ENCODE peak calls at places on chromosomes 5 and 9, in four cellular contexts. U is K562, T is HepG2, F is GM12878. J is an unnamed sample.

GRCh38 chr9:116100711-116101111 is 52.9 kb upstream of the PAPPA start:
- DNase-seq in U (no peak), T (no peak), F (no peak), J (no peak)

GRCh38 chr5:113359419-113359818 is 75.4 kb downstream of the TSSK1B start:
- DNase-seq in U (no peak), T (no peak), F (no peak), J (no peak)

GRCh38 chr5:31413030-31413812 is 118.7 kb downstream of the DROSHA start:
- DNase-seq in U (no peak), T (no peak), F (no peak), J (no peak)

GRCh38 chr9:127361561-127361960 is 35.4 kb upstream of the SLC2A8 start:
- DNase-seq in U (no peak), T (no peak), F (peak), J (no peak)

GRCh38 chr5:93503598-93504067 is 77.4 kb downstream of the NR2F1-AS1 start:
- DNase-seq in U (no peak), T (peak), F (no peak), J (no peak)

GRCh38 chr9:5593904-5594303 is 35.0 kb upstream of the RIC1 start:
- DNase-seq in U (no peak), T (no peak), F (peak), J (no peak)

GRCh38 chr5:122759740-122760139 is 15.1 kb upstream of the SNX2 start:
- DNase-seq in U (no peak), T (no peak), F (no peak), J (no peak)

GRCh38 chr5:83993803-83994202 is 273.1 kb upstream of the HAPLN1 start:
- DNase-seq in U (no peak), T (no peak), F (no peak), J (no peak)

GRCh38 chr5:177491429-177491945 is 5.9 kb downstream of the PDLIM7 start:
- DNase-seq in U (peak), T (peak), F (no peak), J (peak)

GRCh38 chr9:33161589-33162132 is 5.5 kb downstream of the B4GALT1 start:
- DNase-seq in U (no peak), T (no peak), F (no peak), J (no peak)

GRCh38 chr5:107913511-107913910 is 242.8 kb upstream of the EFNA5 start:
- DNase-seq in U (no peak), T (no peak), F (no peak), J (no peak)

GRCh38 chr5:73299017-73299630 is 126.1 kb downstream of the TMEM174 start:
- DNase-seq in U (no peak), T (no peak), F (no peak), J (peak)

GRCh38 chr5:107594253-107595045 is 76.3 kb downstream of the EFNA5 start:
- DNase-seq in U (no peak), T (no peak), F (no peak), J (no peak)

GRCh38 chr5:17412760-17413671 is 85.0 kb upstream of the TAF11L2 start:
- DNase-seq in U (no peak), T (no peak), F (no peak), J (no peak)

GRCh38 chr5:113061851-113062631 is 85.4 kb downstream of the DCP2 start:
- DNase-seq in U (no peak), T (no peak), F (no peak), J (no peak)

GRCh38 chr5:92944903-92945629 is 636.0 kb downstream of the NR2F1-AS1 start:
- DNase-seq in U (no peak), T (peak), F (no peak), J (no peak)

GRCh38 chr9:5778799-5779198 is 54.1 kb downstream of the ERMP1 start:
- DNase-seq in U (no peak), T (no peak), F (no peak), J (no peak)

GRCh38 chr5:157657516-157657915 is 5.3 kb upstream of the SOX30 start:
- DNase-seq in U (no peak), T (no peak), F (no peak), J (no peak)

GRCh38 chr5:116605310-116606070 is 30.9 kb upstream of the SEMA6A start:
- DNase-seq in U (no peak), T (no peak), F (no peak), J (no peak)

GRCh38 chr5:132839426-132840301 is 9.2 kb upstream of the SHROOM1 start:
- DNase-seq in U (no peak), T (peak), F (no peak), J (no peak)

GRCh38 chr5:74916831-74917710 is 50.9 kb upstream of the FAM169A start:
- DNase-seq in U (no peak), T (peak), F (no peak), J (no peak)

GRCh38 chr5:123209163-123210013 is 120.3 kb downstream of the PRDM6 start:
- DNase-seq in U (peak), T (peak), F (no peak), J (no peak)

GRCh38 chr9:27365977-27366376 is 69.0 kb upstream of the EQTN start:
- DNase-seq in U (no peak), T (no peak), F (peak), J (no peak)

GRCh38 chr9:4849364-4849763 is 56.6 kb downstream of the RCL1 start:
- DNase-seq in U (no peak), T (peak), F (no peak), J (no peak)

GRCh38 chr5:109290231-109290630 is 119.5 kb downstream of the PJA2 start:
- DNase-seq in U (no peak), T (no peak), F (no peak), J (no peak)

GRCh38 chr9:93947409-93948070 is 7.6 kb downstream of the BARX1 start:
- DNase-seq in U (no peak), T (no peak), F (no peak), J (no peak)

GRCh38 chr5:140366770-140367630 is 7.0 kb downstream of the SLC4A9 start:
- DNase-seq in U (no peak), T (no peak), F (no peak), J (no peak)

GRCh38 chr5:147388171-147388977 is 121.5 kb downstream of the DPYSL3 start:
- DNase-seq in U (no peak), T (no peak), F (no peak), J (no peak)

GRCh38 chr9:4339357-4339756 is 39.5 kb upstream of the GLIS3 start:
- DNase-seq in U (peak), T (peak), F (peak), J (peak)

GRCh38 chr5:143402464-143403356 is 776 bp downstream of the NR3C1 start:
- DNase-seq in U (peak), T (peak), F (no peak), J (peak)

GRCh38 chr5:101160002-101160401 is 256.9 kb upstream of the ST8SIA4 start:
- DNase-seq in U (no peak), T (no peak), F (no peak), J (no peak)

GRCh38 chr9:87533291-87533690 is 35.6 kb downstream of the DAPK1 start:
- DNase-seq in U (no peak), T (no peak), F (no peak), J (no peak)

GRCh38 chr9:110257097-110257955 is 1.0 kb upstream of the TXN start:
- DNase-seq in U (no peak), T (peak), F (no peak), J (no peak)

GRCh38 chr9:90007516-90008430 is 403.0 kb downstream of the GADD45G start:
- DNase-seq in U (no peak), T (no peak), F (no peak), J (no peak)

DNA sequence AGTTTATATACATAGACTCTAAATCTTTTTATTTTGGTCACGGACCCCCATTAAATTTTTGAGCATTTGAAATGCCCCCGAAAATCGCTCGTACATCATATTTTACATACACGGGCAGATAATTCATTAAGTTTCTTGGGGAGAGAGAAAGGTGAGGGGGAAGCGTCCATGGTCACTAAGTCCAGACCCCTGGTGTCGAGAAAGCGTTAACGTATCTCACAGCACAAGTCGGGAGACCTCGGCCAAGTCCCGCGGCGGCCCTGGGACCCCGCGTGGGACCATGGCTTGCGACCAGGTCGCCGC is 794 bp downstream of the PTBP3 start:
- DNase-seq in U (no peak), T (no peak), F (no peak), J (no peak)
- TF ChIP-seq CTCF in U (peak), T (no peak), F (no peak), J (no peak)

DNA sequence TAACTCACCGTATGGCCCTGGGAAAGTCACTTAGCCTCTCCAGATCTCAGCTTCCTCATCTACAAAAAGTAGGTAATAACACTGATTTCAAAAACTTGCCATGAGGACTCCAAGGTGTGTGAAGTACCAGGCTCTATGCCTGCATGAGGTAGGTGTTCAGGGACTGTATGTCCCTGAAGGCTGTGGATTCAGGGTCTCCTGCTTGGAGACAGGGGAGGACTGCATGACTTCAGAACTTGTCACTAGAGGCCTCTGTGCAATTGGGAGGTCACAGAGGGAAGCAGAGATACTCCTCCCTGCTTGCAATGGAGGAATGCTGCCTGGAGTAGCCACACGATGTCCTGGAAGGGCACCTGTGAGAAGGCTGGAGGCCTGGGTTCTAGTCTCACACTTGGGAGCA is 2.2 kb downstream of the PDGFRB start:
- DNase-seq in U (no peak), T (no peak), F (no peak), J (no peak)
- TF ChIP-seq ETV6 in U (no peak), T (no peak), F (no peak), J (no peak)

GRCh38 chr5:36692791-36693763 is 86.7 kb downstream of the SLC1A3 start:
- DNase-seq in U (peak), T (peak), F (no peak), J (peak)
- TF ChIP-seq CTCF in U (peak), T (peak), F (peak), J (peak)

DNA sequence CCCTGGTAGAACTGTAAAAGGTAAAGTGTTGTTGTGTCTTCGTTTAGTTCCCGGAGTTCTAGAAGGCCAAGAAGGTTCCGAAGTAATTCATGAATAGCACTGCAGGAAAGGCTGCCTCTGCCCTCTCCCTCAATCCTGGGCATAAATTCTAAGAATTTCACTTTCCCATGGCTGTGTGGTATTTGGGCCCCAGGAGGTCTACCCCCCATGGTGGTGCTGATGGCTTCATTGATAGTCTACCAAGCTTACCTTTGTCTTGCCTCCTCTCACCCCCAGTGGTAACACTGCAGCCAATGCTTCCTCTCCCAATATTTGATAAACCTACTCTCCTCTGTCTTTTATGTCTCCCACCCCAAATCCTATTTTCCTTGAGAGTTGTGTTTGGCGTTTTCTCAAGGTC is 39.5 kb downstream of the ADAMTS16 start:
- DNase-seq in U (no peak), T (no peak), F (no peak), J (peak)
- TF ChIP-seq ETV6 in U (no peak), T (no peak), F (no peak), J (peak)

DNA sequence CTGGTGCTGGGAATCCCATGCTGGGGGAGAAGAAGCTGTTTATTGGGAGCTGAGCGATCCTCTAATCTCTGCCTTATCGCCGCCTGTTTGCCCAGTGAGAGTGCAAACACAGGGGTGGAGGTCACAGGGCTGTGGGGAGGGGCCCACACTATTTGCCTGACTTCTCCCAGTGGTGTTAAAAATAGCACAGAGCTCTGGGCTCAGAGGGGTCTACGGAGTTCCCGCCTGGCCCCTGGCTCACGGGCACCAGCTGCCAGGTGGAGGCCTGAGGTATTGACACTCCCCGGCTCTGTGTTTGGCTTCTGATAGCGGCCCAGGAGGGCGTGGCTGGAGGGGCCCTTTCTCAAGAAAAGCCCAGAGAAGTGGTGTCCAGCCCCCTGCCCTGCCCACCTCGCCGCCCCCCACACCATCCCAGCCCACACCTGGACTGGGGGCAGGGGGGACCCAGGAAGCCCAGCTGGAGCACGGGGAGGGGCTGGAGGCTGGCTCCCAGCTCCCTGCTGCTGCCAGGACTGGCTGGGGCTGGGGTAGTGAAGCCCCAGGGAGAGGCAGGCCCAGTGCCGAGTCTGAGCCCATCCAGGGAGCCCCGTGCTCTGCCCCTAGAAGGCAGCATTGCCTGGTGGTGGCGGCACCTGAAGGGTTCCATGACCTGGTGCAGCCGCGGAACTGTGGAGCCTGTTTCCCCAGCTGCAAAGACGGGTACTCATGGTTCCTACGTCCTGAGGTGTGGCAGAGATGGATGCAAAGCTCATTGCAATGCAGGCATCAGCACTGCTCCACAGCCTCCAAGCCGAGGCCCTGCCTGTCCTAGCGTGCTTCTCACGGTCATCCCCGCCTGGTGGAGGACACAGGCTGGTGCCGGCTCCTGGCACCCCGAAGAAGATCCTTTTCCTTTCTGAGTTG is 35.7 kb upstream of the EGFL7 start:
- DNase-seq in U (peak), T (peak), F (no peak), J (no peak)
- TF ChIP-seq CTCF in U (no peak), T (peak), F (no peak), J (no peak)

GRCh38 chr9:135456436-135457104 is 23.0 kb upstream of the PPP1R26 start:
- DNase-seq in U (no peak), T (no peak), F (no peak), J (no peak)

GRCh38 chr9:135464181-135464580 is 15.4 kb upstream of the PPP1R26 start:
- DNase-seq in U (no peak), T (no peak), F (no peak), J (no peak)

GRCh38 chr9:135463140-135463539 is 16.4 kb upstream of the PPP1R26 start:
- DNase-seq in U (peak), T (no peak), F (no peak), J (no peak)

GRCh38 chr9:135461936-135462335 is 17.6 kb upstream of the PPP1R26 start:
- DNase-seq in U (no peak), T (no peak), F (no peak), J (no peak)
- TF ChIP-seq ETV6 in U (no peak), T (no peak), F (no peak), J (no peak)

DNA sequence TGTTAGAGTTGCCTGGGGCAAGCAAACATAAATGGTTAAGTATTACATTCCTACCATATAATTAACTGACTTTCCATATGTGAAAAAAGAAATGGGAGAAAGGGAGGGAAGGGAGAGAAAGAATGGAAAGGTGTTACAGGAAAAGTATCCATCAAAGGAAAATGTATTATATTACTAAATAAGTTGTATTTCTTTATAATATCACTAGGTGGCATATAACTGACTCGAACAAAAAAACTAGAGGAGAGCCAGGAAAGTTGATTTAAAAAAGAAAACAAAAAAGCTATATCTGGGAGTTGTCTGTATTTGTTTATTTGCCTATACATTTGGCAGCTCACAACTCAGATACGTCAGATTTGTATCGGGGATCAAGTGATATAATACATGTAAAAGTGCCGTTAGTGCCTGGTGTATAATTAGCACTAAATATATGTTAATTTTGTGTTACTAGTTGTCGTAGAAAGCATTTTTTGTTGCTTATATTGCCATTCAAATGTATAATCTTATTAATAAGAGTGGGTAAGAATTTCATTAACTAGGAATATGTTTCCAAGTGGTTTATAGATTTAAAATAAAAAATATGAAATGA is 59.6 kb upstream of the ADAMTS19 start:
- DNase-seq in U (no peak), T (no peak), F (no peak), J (no peak)
- TF ChIP-seq CTCF in U (no peak), T (no peak), F (no peak), J (no peak)

GRCh38 chr9:38419216-38419615 is 5.0 kb downstream of the IGFBPL1 start:
- DNase-seq in U (no peak), T (no peak), F (no peak), J (no peak)

GRCh38 chr9:38423273-38423938 is 848 bp downstream of the IGFBPL1 start:
- DNase-seq in U (no peak), T (no peak), F (no peak), J (no peak)

GRCh38 chr9:38422555-38423245 is 1.6 kb downstream of the IGFBPL1 start:
- DNase-seq in U (no peak), T (no peak), F (no peak), J (no peak)

GRCh38 chr9:38423939-38424843 is at the start of gene IGFBPL1:
- DNase-seq in U (no peak), T (no peak), F (no peak), J (peak)

GRCh38 chr9:38421498-38422211 is 2.6 kb downstream of the IGFBPL1 start:
- DNase-seq in U (no peak), T (no peak), F (no peak), J (peak)
- TF ChIP-seq ETV6 in U (no peak), T (no peak), F (no peak), J (no peak)

GRCh38 chr5:172334196-172334595 is 50.6 kb upstream of the UBTD2 start:
- DNase-seq in U (no peak), T (no peak), F (no peak), J (peak)
- TF ChIP-seq CTCF in U (peak), T (peak), F (peak), J (no peak)

GRCh38 chr5:10564838-10565784 is 1.2 kb downstream of the ANKRD33B start:
- DNase-seq in U (no peak), T (no peak), F (no peak), J (peak)

GRCh38 chr5:10562202-10563131 is 1.4 kb upstream of the ANKRD33B start:
- DNase-seq in U (no peak), T (no peak), F (peak), J (peak)

GRCh38 chr5:10563940-10564837 is at the start of gene ANKRD33B:
- DNase-seq in U (peak), T (peak), F (no peak), J (peak)

GRCh38 chr5:10565785-10566506 is 2.1 kb downstream of the ANKRD33B start:
- DNase-seq in U (no peak), T (no peak), F (no peak), J (no peak)

DNA sequence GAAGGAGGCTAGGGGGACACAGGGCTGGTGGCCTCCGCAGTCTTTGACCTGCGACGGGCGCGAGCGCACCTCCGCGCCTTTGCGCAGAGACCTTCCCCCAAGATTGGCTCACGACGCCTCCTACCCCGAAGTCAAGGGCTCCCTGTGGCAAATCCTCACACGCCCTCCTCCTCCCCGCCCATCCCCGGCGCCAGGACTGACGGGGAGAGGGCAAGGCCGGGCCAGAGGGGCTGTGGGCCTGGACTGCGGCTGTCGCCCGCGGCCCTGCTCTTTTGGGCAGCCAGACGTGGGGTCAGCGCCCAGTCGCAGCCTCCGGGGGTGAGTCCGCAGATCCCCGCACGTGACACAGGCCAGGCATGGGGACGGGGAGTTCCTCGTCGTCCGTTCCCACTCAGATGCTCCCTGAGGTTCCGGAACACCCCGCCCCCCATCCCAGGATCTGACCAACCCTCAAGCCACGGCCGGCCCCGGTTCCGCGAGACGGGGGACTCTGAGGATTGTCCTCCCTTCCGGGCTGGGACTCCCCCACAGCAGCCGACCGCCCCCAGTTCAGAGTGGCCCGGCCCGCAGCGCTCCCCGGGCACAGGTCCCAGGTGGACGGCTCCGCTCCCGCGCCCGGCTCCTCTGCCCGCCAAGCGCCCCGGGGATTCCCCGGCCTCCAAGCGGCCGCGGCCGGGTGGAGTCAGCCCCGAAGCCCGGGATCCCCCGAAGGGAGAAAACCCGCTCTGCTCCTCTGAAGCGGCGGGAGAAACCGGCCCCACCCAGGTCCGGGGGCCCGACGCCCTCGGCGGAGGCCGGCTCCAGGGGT is 534 bp upstream of the ANKRD33B start:
- DNase-seq in U (no peak), T (no peak), F (no peak), J (peak)
- TF ChIP-seq ETV6 in U (no peak), T (no peak), F (no peak), J (no peak)

J was measured in WTC11.